ENCODE peak calls at places on chromosomes 13 and 19, in eight cellular contexts. Q is GM23338, C is PC-3, K is thoracic aorta, B is astrocyte, O is right atrium auricular region, Y is fibroblast of lung, I is cardiac muscle cell. H is an unnamed sample.

GRCh38 chr13:51782026-51782710 is 21.8 kb downstream of the DHRS12 start:
- DNase-seq in Q (no peak), C (no peak), K (no peak), B (no peak), O (no peak), Y (no peak), I (no peak), H (no peak)

GRCh38 chr19:54551950-54552912 is 21.4 kb upstream of the LILRA2 start:
- DNase-seq in Q (no peak), C (no peak), K (no peak), B (no peak), O (no peak), Y (no peak), I (no peak), H (no peak)

GRCh38 chr19:32222594-32222993 is 122.8 kb upstream of the ZNF507 start:
- DNase-seq in Q (no peak), C (no peak), K (no peak), B (no peak), O (peak; percentile 18), Y (no peak), I (no peak), H (no peak)

GRCh38 chr13:97454699-97455098 is 20.7 kb downstream of the RAP2A start:
- DNase-seq in Q (no peak), C (no peak), K (no peak), B (no peak), O (no peak), Y (no peak), I (no peak), H (no peak)

GRCh38 chr13:37492741-37493514 is 105.6 kb downstream of the POSTN start:
- DNase-seq in Q (no peak), C (no peak), K (no peak), B (peak; percentile 98), O (no peak), Y (peak; percentile 40), I (peak; percentile 63), H (peak; percentile 60)

GRCh38 chr19:31347356-31347755 is 1.9 kb downstream of the TSHZ3 start:
- DNase-seq in Q (no peak), C (no peak), K (no peak), B (peak; percentile 58), O (no peak), Y (no peak), I (peak; percentile 33), H (no peak)

GRCh38 chr19:7342143-7342542 is 6.6 kb upstream of the ARHGEF18 start:
- DNase-seq in Q (no peak), C (no peak), K (no peak), B (no peak), O (no peak), Y (no peak), I (no peak), H (no peak)

GRCh38 chr19:14030997-14031718 is 404 bp upstream of the IL27RA start:
- DNase-seq in Q (peak; percentile 28), C (no peak), K (no peak), B (no peak), O (no peak), Y (no peak), I (no peak), H (no peak)

GRCh38 chr19:33683881-33684549 is 62.3 kb downstream of the CHST8 start:
- DNase-seq in Q (peak; percentile 91), C (peak; percentile 46), K (no peak), B (peak; percentile 18), O (no peak), Y (peak; percentile 1), I (peak; percentile 59), H (peak; percentile 1)

GRCh38 chr13:65497265-65497664 is 1732.9 kb downstream of the PCDH9 start:
- DNase-seq in Q (no peak), C (peak; percentile 86), K (no peak), B (peak; percentile 64), O (no peak), Y (no peak), I (no peak), H (peak; percentile 51)

GRCh38 chr19:1446713-1447564 is 3.0 kb upstream of the APC2 start:
- DNase-seq in Q (peak; percentile 68), C (no peak), K (no peak), B (no peak), O (no peak), Y (no peak), I (no peak), H (no peak)

GRCh38 chr13:112849500-112849899 is 119.5 kb upstream of the MCF2L start:
- DNase-seq in Q (no peak), C (peak; percentile 43), K (no peak), B (peak; percentile 14), O (no peak), Y (peak; percentile 14), I (no peak), H (no peak)

DNA sequence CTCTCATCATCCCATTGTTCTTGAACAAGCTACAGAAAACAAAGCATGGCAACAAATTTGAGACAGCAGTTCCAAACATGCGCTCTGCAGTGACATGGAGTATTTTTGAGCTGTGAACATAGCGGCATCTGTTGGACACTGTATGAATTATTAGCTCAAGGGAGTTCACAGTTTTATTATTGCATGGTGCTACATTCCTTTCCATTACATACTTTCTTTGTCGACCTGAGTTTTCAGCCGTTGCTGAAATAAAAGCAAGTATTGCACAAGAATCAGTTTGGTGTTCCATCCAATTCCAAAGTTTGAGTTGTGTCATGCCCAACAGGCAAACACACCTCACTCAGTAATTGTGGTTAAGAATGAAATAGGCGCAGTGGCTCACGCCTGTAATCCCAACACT is 30.1 kb upstream of the METTL21C start:
- DNase-seq in Q (no peak), C (peak; percentile 56), K (no peak), B (peak; percentile 3), O (no peak), Y (peak; percentile 65), I (peak; percentile 72), H (peak; percentile 90)
- TF ChIP-seq CTCF in Q (peak; percentile 39), C (peak; percentile 68), K (peak; percentile 17), B (peak; percentile 36), O (peak; percentile 59), Y (peak; percentile 55), I (peak; percentile 42), H (peak; percentile 89)

GRCh38 chr19:4531562-4532165 is 3.4 kb downstream of the PLIN5 start:
- DNase-seq in Q (no peak), C (no peak), K (no peak), B (no peak), O (no peak), Y (no peak), I (no peak), H (no peak)

GRCh38 chr19:4525563-4526002 is 7.3 kb upstream of the PLIN4 start:
- DNase-seq in Q (no peak), C (no peak), K (no peak), B (no peak), O (no peak), Y (no peak), I (no peak), H (no peak)

GRCh38 chr19:4524808-4525562 is 6.7 kb upstream of the PLIN4 start:
- DNase-seq in Q (peak; percentile 80), C (peak; percentile 70), K (no peak), B (no peak), O (no peak), Y (peak; percentile 43), I (peak; percentile 61), H (no peak)

GRCh38 chr19:4529924-4530522 is 5.0 kb downstream of the PLIN5 start:
- DNase-seq in Q (no peak), C (no peak), K (no peak), B (no peak), O (no peak), Y (no peak), I (no peak), H (no peak)

GRCh38 chr19:4528843-4529242 is 6.2 kb downstream of the PLIN5 start:
- DNase-seq in Q (no peak), C (no peak), K (no peak), B (no peak), O (no peak), Y (no peak), I (no peak), H (no peak)
- H3K4me1 ChIP-seq in Q (no peaks in the 10 kb centered on the region), C (no peaks in the 10 kb centered on the region), K (no peaks in the 10 kb centered on the region), B (no peaks in the 10 kb centered on the region), O (peaks cover 5% of the 10 kb centered on the region), Y (no peaks in the 10 kb centered on the region), I (no peaks in the 10 kb centered on the region), H (no peaks in the 10 kb centered on the region)

DNA sequence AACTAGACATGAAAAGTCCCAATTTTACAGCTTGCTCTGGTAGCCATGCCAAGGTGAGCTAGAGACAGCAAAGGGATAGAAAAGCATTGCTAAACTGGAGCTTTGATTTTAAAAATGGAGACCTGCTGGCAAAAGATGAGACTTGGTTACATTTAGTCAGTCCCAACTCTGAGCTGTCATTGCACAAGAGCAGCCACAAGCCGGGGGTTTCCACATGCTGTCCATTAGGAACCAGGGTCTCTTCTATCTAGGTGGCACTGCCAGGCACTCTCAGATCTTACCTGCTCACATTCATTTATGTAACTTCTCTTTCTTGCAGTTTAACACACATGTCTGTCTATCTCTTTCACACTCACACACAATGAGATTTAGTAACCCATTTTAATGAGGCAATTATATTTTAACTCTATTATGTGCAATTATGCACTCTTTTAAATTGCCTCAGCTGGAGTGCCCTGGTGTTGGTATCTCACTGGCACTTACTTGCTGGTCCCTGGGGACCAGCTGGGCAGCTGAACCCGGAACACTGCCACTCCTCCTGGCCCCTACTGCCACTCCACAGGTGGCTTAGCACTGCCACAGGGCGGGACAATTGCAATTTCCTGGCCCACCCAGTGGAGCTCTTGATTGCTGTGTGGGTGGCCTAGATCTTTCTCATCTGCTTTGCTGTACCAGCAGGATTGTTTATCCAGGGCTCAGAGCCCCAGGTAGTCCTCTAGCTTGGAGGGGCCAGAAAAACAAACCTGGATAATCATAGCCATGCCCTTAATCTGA is 112.5 kb downstream of the COG6 start:
- DNase-seq in Q (peak; percentile 10), C (no peak), K (no peak), B (no peak), O (no peak), Y (no peak), I (no peak), H (no peak)
- H3K27ac ChIP-seq in Q (no peak overlapping the region), C (no peak overlapping the region), K (no peak overlapping the region), B (no peak overlapping the region), O (no peak overlapping the region), Y (no peak overlapping the region), I (no peak overlapping the region), H (no peak overlapping the region)

GRCh38 chr13:79907527-79907926 is 426.6 kb downstream of the NDFIP2 start:
- DNase-seq in Q (no peak), C (peak; percentile 4), K (no peak), B (no peak), O (no peak), Y (no peak), I (no peak), H (no peak)

GRCh38 chr13:79901336-79901735 is 420.4 kb downstream of the NDFIP2 start:
- DNase-seq in Q (peak; percentile 29), C (no peak), K (no peak), B (peak; percentile 7), O (no peak), Y (peak; percentile 57), I (peak; percentile 71), H (no peak)

GRCh38 chr13:79909664-79910063 is 428.7 kb downstream of the NDFIP2 start:
- DNase-seq in Q (no peak), C (no peak), K (no peak), B (no peak), O (no peak), Y (no peak), I (no peak), H (no peak)

GRCh38 chr13:79904581-79904980 is 423.6 kb downstream of the NDFIP2 start:
- DNase-seq in Q (no peak), C (no peak), K (no peak), B (no peak), O (no peak), Y (no peak), I (no peak), H (no peak)

DNA sequence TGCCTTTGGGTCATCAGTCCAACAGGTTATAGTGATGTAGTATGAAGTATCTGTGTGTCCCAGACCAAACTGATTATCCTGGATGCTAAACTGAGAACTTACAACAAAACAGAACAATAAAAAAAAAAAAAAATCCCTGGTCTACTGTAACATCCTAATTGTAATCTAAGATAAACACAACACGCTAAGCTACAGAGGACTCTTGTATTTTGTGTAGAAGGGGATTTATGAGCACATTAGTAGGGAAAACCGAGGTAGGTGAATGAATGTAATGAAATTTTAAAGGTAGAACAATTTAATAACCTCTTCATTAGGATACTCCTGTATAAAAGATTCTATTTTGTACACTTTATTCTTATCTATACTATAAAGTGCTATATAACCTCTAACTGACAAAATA is 424.1 kb downstream of the NDFIP2 start:
- DNase-seq in Q (no peak), C (no peak), K (no peak), B (no peak), O (no peak), Y (no peak), I (no peak), H (no peak)
- TF ChIP-seq CTCF in Q (no peak), C (no peak), K (no peak), B (no peak), O (no peak), Y (no peak), I (no peak), H (no peak)

H was measured in foreskin keratinocyte.